ENCODE peak calls at places on chromosomes 6 and 20, in seven cellular contexts. J, H, Q, I, A, O and T are unnamed samples.

GRCh38 chr6:167907837-167908681 is 81.3 kb downstream of the AFDN start:
- DNase-seq in J (peak), Q (no peak), A (no peak), I (no peak), H (no peak), O (peak), T (no peak)

GRCh38 chr6:112215901-112216300 is 38.5 kb downstream of the LAMA4 start:
- DNase-seq in Q (no peak), J (no peak), I (no peak), H (no peak), A (no peak), O (no peak), T (no peak)

GRCh38 chr6:144055121-144055931 is 40.0 kb downstream of the SF3B5 start:
- DNase-seq in J (no peak), Q (peak), O (no peak), A (no peak), H (no peak), I (no peak), T (no peak)

GRCh38 chr20:48400009-48400408 is 427.8 kb downstream of the PREX1 start:
- DNase-seq in J (no peak), A (no peak), O (no peak), Q (no peak), I (no peak), H (no peak), T (no peak)

GRCh38 chr20:4190792-4191519 is 175.6 kb upstream of the RNF24 start:
- DNase-seq in J (no peak), Q (no peak), I (peak), A (no peak), H (no peak), O (no peak), T (no peak)

GRCh38 chr20:34459209-34459608 is 57.0 kb upstream of the DYNLRB1 start:
- DNase-seq in I (no peak), Q (no peak), H (no peak), J (no peak), O (no peak), A (no peak), T (no peak)

GRCh38 chr6:13668291-13668928 is 43.2 kb downstream of the RANBP9 start:
- DNase-seq in A (no peak), H (no peak), Q (no peak), O (no peak), I (no peak), J (no peak), T (no peak)

GRCh38 chr6:56246941-56247653 is at the start of gene COL21A1:
- DNase-seq in J (peak), H (no peak), A (peak), I (peak), O (peak), Q (no peak), T (no peak)

GRCh38 chr6:31906122-31906521 is 4.2 kb upstream of the ZBTB12 start:
- DNase-seq in I (no peak), J (no peak), O (no peak), A (no peak), Q (no peak), H (no peak), T (no peak)

GRCh38 chr6:20652691-20653479 is 118.6 kb downstream of the CDKAL1 start:
- DNase-seq in Q (no peak), A (no peak), J (peak), I (no peak), O (no peak), H (peak), T (no peak)

GRCh38 chr6:146912730-146913680 is 291.2 kb upstream of the STXBP5 start:
- DNase-seq in A (no peak), H (peak), I (no peak), O (no peak), Q (no peak), J (no peak), T (no peak)

GRCh38 chr6:170259301-170259700 is 31.6 kb downstream of the DLL1 start:
- DNase-seq in I (peak), J (no peak), Q (no peak), O (no peak), A (no peak), H (no peak), T (no peak)

GRCh38 chr20:62652051-62652893 is 10.0 kb downstream of the SLCO4A1 start:
- DNase-seq in J (peak), O (peak), Q (peak), A (peak), I (peak), H (peak), T (peak)

GRCh38 chr6:24478903-24479302 is 10.5 kb downstream of the GPLD1 start:
- DNase-seq in O (no peak), Q (no peak), I (no peak), J (no peak), H (no peak), A (no peak), T (no peak)

GRCh38 chr6:77876300-77876699 is 223.5 kb downstream of the MEI4 start:
- DNase-seq in A (no peak), H (no peak), I (no peak), J (no peak), O (no peak), Q (no peak), T (no peak)

GRCh38 chr20:63778034-63778752 is 38.6 kb downstream of the SLC2A4RG start:
- DNase-seq in H (no peak), Q (no peak), J (no peak), A (no peak), I (no peak), O (no peak), T (peak)

GRCh38 chr20:36540551-36541211 is 638 bp upstream of the MYL9 start:
- DNase-seq in H (no peak), A (no peak), O (no peak), J (no peak), Q (no peak), I (peak), T (no peak)

GRCh38 chr20:60422848-60423247 is 464.6 kb downstream of the CDH26 start:
- DNase-seq in I (no peak), H (no peak), Q (no peak), J (no peak), O (no peak), A (no peak), T (no peak)

GRCh38 chr6:122829456-122829855 is 40.4 kb downstream of the SMPDL3A start:
- DNase-seq in A (no peak), I (no peak), O (no peak), J (no peak), H (no peak), Q (no peak), T (no peak)

GRCh38 chr20:20237093-20237959 is 130.6 kb upstream of the INSM1 start:
- DNase-seq in I (no peak), J (peak), A (no peak), O (peak), H (no peak), Q (no peak), T (peak)

GRCh38 chr20:58329711-58330110 is 20.2 kb downstream of the RAB22A start:
- DNase-seq in H (no peak), J (no peak), O (no peak), I (no peak), A (no peak), Q (no peak), T (no peak)

GRCh38 chr6:139161817-139162284 is 27.0 kb downstream of the HECA start:
- DNase-seq in A (no peak), H (no peak), J (no peak), Q (peak), O (no peak), I (no peak), T (no peak)

GRCh38 chr20:24451428-24451827 is 18.0 kb upstream of the SYNDIG1 start:
- DNase-seq in Q (no peak), I (no peak), H (no peak), A (no peak), J (no peak), O (no peak), T (no peak)

GRCh38 chr6:131383421-131384411 is 189.3 kb upstream of the ARG1 start:
- DNase-seq in J (no peak), A (no peak), Q (no peak), O (no peak), H (no peak), I (no peak), T (no peak)

GRCh38 chr6:157867155-157867559 is 44.1 kb downstream of the SNX9 start:
- DNase-seq in H (no peak), O (no peak), A (no peak), I (no peak), Q (no peak), J (peak), T (peak)

GRCh38 chr6:43021270-43022047 is at the start of gene RRP36:
- DNase-seq in Q (peak), I (peak), J (peak), H (no peak), O (peak), A (peak), T (peak)

GRCh38 chr6:626236-626635 is 30.7 kb downstream of the HUS1B start:
- DNase-seq in A (no peak), H (no peak), O (no peak), J (peak), Q (no peak), I (no peak), T (no peak)

GRCh38 chr6:53020005-53020744 is 25.1 kb upstream of the GSTA4 start:
- DNase-seq in Q (no peak), H (no peak), O (no peak), J (no peak), A (no peak), I (no peak), T (no peak)

GRCh38 chr20:25437153-25437581 is 29.7 kb downstream of the GINS1 start:
- DNase-seq in A (no peak), I (no peak), J (no peak), O (peak), H (no peak), Q (no peak), T (no peak)

GRCh38 chr6:34638834-34639736 is 57.5 kb downstream of the ILRUN start:
- DNase-seq in J (no peak), H (no peak), A (no peak), Q (no peak), I (no peak), O (peak), T (no peak)

GRCh38 chr6:72040106-72040505 is 153.8 kb downstream of the RIMS1 start:
- DNase-seq in Q (no peak), I (no peak), J (no peak), O (peak), H (no peak), A (no peak), T (no peak)

GRCh38 chr6:99614430-99615161 is 8.0 kb downstream of the PRDM13 start:
- DNase-seq in H (no peak), A (no peak), J (no peak), O (peak), Q (peak), I (no peak), T (no peak)

GRCh38 chr6:30136570-30137286 is 788 bp downstream of the TRIM40 start:
- DNase-seq in A (no peak), J (no peak), Q (no peak), O (no peak), I (no peak), H (no peak), T (no peak)

GRCh38 chr6:105783333-105783945 is 302.7 kb upstream of the PRDM1 start:
- DNase-seq in H (no peak), Q (no peak), O (no peak), J (no peak), I (no peak), A (no peak), T (no peak)